ENCODE peak calls at places on chromosome 22, in four cellular contexts. O is GM04504; Y is stimulated activated CD4-positive, alpha-beta T cell treated with anti-CD3 and anti-CD28 coated beads, Interleukin-1b, Interleukin-23, amount 100 ng/mL, for 48 hours; B is T-helper 1 cell. T is an unnamed sample.

GRCh38 chr22:46830841-46831240 is 68.4 kb downstream of the TBC1D22A start:
- DNase-seq in Y (no peak), B (no peak), O (no peak), T (no peak)

GRCh38 chr22:38718414-38718813 is 12.7 kb downstream of the GTPBP1 start:
- DNase-seq in O (peak), B (no peak), Y (no peak), T (peak)

GRCh38 chr22:39265143-39265542 is 20.4 kb upstream of the PDGFB start:
- DNase-seq in O (no peak), Y (no peak), B (no peak), T (no peak)

GRCh38 chr22:36381513-36382079 is 6.2 kb downstream of the MYH9 start:
- DNase-seq in O (no peak), B (no peak), Y (no peak), T (no peak)

GRCh38 chr22:39859903-39860588 is 33.5 kb downstream of the ENTHD1 start:
- DNase-seq in Y (no peak), B (no peak), O (no peak), T (no peak)

GRCh38 chr22:17084554-17085276 is at the start of gene IL17RA:
- DNase-seq in O (peak), B (peak), Y (peak), T (no peak)

GRCh38 chr22:29830585-29830984 is 7.5 kb downstream of the ASCC2 start:
- DNase-seq in O (no peak), Y (no peak), B (no peak), T (no peak)

GRCh38 chr22:48945621-48946458 is 881.8 kb downstream of the BRD1 start:
- DNase-seq in B (no peak), O (no peak), Y (no peak), T (no peak)

GRCh38 chr22:37356922-37357321 is 70.4 kb downstream of the ELFN2 start:
- DNase-seq in Y (no peak), B (no peak), O (no peak), T (no peak)

GRCh38 chr22:36910461-36910860 is 3.0 kb upstream of the CSF2RB start:
- DNase-seq in B (no peak), O (no peak), Y (no peak), T (no peak)

GRCh38 chr22:39999144-39999757 is 4.5 kb downstream of the FAM83F start:
- DNase-seq in Y (no peak), B (no peak), O (no peak), T (no peak)

GRCh38 chr22:31612891-31613285 is 49.1 kb downstream of the PISD start:
- DNase-seq in Y (no peak), O (no peak), B (no peak), T (no peak)

GRCh38 chr22:33299245-33299956 is 241.2 kb upstream of the SYN3 start:
- DNase-seq in B (no peak), O (no peak), Y (no peak), T (no peak)

GRCh38 chr22:33303109-33303508 is 244.9 kb upstream of the SYN3 start:
- DNase-seq in Y (no peak), B (no peak), O (no peak), T (no peak)